ENCODE peak calls at places on chromosomes 4 and X, in ten cellular contexts. One of them, this sample, is unnamed.

GRCh38 chr4:21856301-21856700 is 92.3 kb downstream of the KCNIP4 start:
- DNase-seq in hypothalamus: no peak
- DNase-seq in A673: no peak
- DNase-seq in fibroblast of the aortic adventitia: no peak
- DNase-seq in lower lobe of right lung: no peak
- DNase-seq in astrocyte of the hippocampus: no peak
- DNase-seq in activated T-helper 1 cell treated with anti-CD3 and anti-CD28 coated beads, Interleukin-12 subunit alpha, Interleukin-12 subunit beta, Interleukin-2, Interleukin-4 antibody, amounts not matched to agents 30 ng/mL and 10 ng/mL and 1 ng/mL, durations not matched to agents 14 hours and 24 hours and 36 hours: no peak
- DNase-seq in NCI-H748 treated with DMSO at 0.1 percent for 48 hours: no peak
- DNase-seq in HFFc6: no peak
- DNase-seq in mesenchymal stem cell: no peak
- DNase-seq in this sample: no peak

GRCh38 chr4:3747582-3747906 is 18.6 kb upstream of the ADRA2C start:
- DNase-seq in lower lobe of right lung: no peak
- DNase-seq in hypothalamus: no peak
- DNase-seq in activated T-helper 1 cell treated with anti-CD3 and anti-CD28 coated beads, Interleukin-12 subunit alpha, Interleukin-12 subunit beta, Interleukin-2, Interleukin-4 antibody, amounts not matched to agents 30 ng/mL and 10 ng/mL and 1 ng/mL, durations not matched to agents 14 hours and 24 hours and 36 hours: no peak
- DNase-seq in astrocyte of the hippocampus: no peak
- DNase-seq in NCI-H748 treated with DMSO at 0.1 percent for 48 hours: no peak
- DNase-seq in A673: no peak
- DNase-seq in mesenchymal stem cell: no peak
- DNase-seq in HFFc6: no peak
- DNase-seq in fibroblast of the aortic adventitia: no peak
- DNase-seq in this sample: no peak

GRCh38 chr4:120819816-120820437 is 102.6 kb downstream of the PRDM5 start:
- DNase-seq in NCI-H748 treated with DMSO at 0.1 percent for 48 hours: no peak
- DNase-seq in astrocyte of the hippocampus: no peak
- DNase-seq in mesenchymal stem cell: no peak
- DNase-seq in A673: no peak
- DNase-seq in activated T-helper 1 cell treated with anti-CD3 and anti-CD28 coated beads, Interleukin-12 subunit alpha, Interleukin-12 subunit beta, Interleukin-2, Interleukin-4 antibody, amounts not matched to agents 30 ng/mL and 10 ng/mL and 1 ng/mL, durations not matched to agents 14 hours and 24 hours and 36 hours: no peak
- DNase-seq in HFFc6: no peak
- DNase-seq in fibroblast of the aortic adventitia: no peak
- DNase-seq in hypothalamus: no peak
- DNase-seq in lower lobe of right lung: no peak
- DNase-seq in this sample: no peak

GRCh38 chr4:141395246-141395830 is 174.6 kb downstream of the ZNF330 start:
- DNase-seq in mesenchymal stem cell: peak
- DNase-seq in fibroblast of the aortic adventitia: peak
- DNase-seq in activated T-helper 1 cell treated with anti-CD3 and anti-CD28 coated beads, Interleukin-12 subunit alpha, Interleukin-12 subunit beta, Interleukin-2, Interleukin-4 antibody, amounts not matched to agents 30 ng/mL and 10 ng/mL and 1 ng/mL, durations not matched to agents 14 hours and 24 hours and 36 hours: no peak
- DNase-seq in NCI-H748 treated with DMSO at 0.1 percent for 48 hours: no peak
- DNase-seq in astrocyte of the hippocampus: no peak
- DNase-seq in hypothalamus: no peak
- DNase-seq in HFFc6: peak
- DNase-seq in lower lobe of right lung: no peak
- DNase-seq in A673: no peak
- DNase-seq in this sample: no peak

GRCh38 chr4:18034099-18034498 is 12.5 kb upstream of the LCORL start:
- DNase-seq in A673: no peak
- DNase-seq in NCI-H748 treated with DMSO at 0.1 percent for 48 hours: no peak
- DNase-seq in fibroblast of the aortic adventitia: peak
- DNase-seq in mesenchymal stem cell: no peak
- DNase-seq in HFFc6: no peak
- DNase-seq in astrocyte of the hippocampus: no peak
- DNase-seq in hypothalamus: no peak
- DNase-seq in lower lobe of right lung: no peak
- DNase-seq in activated T-helper 1 cell treated with anti-CD3 and anti-CD28 coated beads, Interleukin-12 subunit alpha, Interleukin-12 subunit beta, Interleukin-2, Interleukin-4 antibody, amounts not matched to agents 30 ng/mL and 10 ng/mL and 1 ng/mL, durations not matched to agents 14 hours and 24 hours and 36 hours: no peak
- DNase-seq in this sample: no peak

GRCh38 chrX:68758671-68759070 is 70.2 kb upstream of the EFNB1 start:
- DNase-seq in mesenchymal stem cell: no peak
- DNase-seq in hypothalamus: no peak
- DNase-seq in A673: no peak
- DNase-seq in HFFc6: no peak
- DNase-seq in lower lobe of right lung: no peak
- DNase-seq in astrocyte of the hippocampus: no peak
- DNase-seq in activated T-helper 1 cell treated with anti-CD3 and anti-CD28 coated beads, Interleukin-12 subunit alpha, Interleukin-12 subunit beta, Interleukin-2, Interleukin-4 antibody, amounts not matched to agents 30 ng/mL and 10 ng/mL and 1 ng/mL, durations not matched to agents 14 hours and 24 hours and 36 hours: no peak
- DNase-seq in fibroblast of the aortic adventitia: no peak
- DNase-seq in NCI-H748 treated with DMSO at 0.1 percent for 48 hours: no peak
- DNase-seq in this sample: no peak

GRCh38 chrX:45240334-45240733 is 39.7 kb upstream of the DIPK2B start:
- DNase-seq in activated T-helper 1 cell treated with anti-CD3 and anti-CD28 coated beads, Interleukin-12 subunit alpha, Interleukin-12 subunit beta, Interleukin-2, Interleukin-4 antibody, amounts not matched to agents 30 ng/mL and 10 ng/mL and 1 ng/mL, durations not matched to agents 14 hours and 24 hours and 36 hours: no peak
- DNase-seq in lower lobe of right lung: no peak
- DNase-seq in A673: peak
- DNase-seq in astrocyte of the hippocampus: no peak
- DNase-seq in mesenchymal stem cell: no peak
- DNase-seq in HFFc6: no peak
- DNase-seq in hypothalamus: no peak
- DNase-seq in NCI-H748 treated with DMSO at 0.1 percent for 48 hours: no peak
- DNase-seq in fibroblast of the aortic adventitia: no peak
- DNase-seq in this sample: no peak

GRCh38 chrX:41014776-41015175 is 70.5 kb upstream of the USP9X start:
- DNase-seq in fibroblast of the aortic adventitia: peak
- DNase-seq in mesenchymal stem cell: no peak
- DNase-seq in hypothalamus: no peak
- DNase-seq in activated T-helper 1 cell treated with anti-CD3 and anti-CD28 coated beads, Interleukin-12 subunit alpha, Interleukin-12 subunit beta, Interleukin-2, Interleukin-4 antibody, amounts not matched to agents 30 ng/mL and 10 ng/mL and 1 ng/mL, durations not matched to agents 14 hours and 24 hours and 36 hours: no peak
- DNase-seq in lower lobe of right lung: no peak
- DNase-seq in NCI-H748 treated with DMSO at 0.1 percent for 48 hours: no peak
- DNase-seq in HFFc6: peak
- DNase-seq in A673: no peak
- DNase-seq in astrocyte of the hippocampus: no peak
- DNase-seq in this sample: no peak

GRCh38 chrX:77742788-77743476 is 43.1 kb downstream of the ATRX start:
- DNase-seq in A673: no peak
- DNase-seq in NCI-H748 treated with DMSO at 0.1 percent for 48 hours: no peak
- DNase-seq in astrocyte of the hippocampus: peak
- DNase-seq in lower lobe of right lung: no peak
- DNase-seq in mesenchymal stem cell: no peak
- DNase-seq in HFFc6: no peak
- DNase-seq in fibroblast of the aortic adventitia: peak
- DNase-seq in hypothalamus: no peak
- DNase-seq in activated T-helper 1 cell treated with anti-CD3 and anti-CD28 coated beads, Interleukin-12 subunit alpha, Interleukin-12 subunit beta, Interleukin-2, Interleukin-4 antibody, amounts not matched to agents 30 ng/mL and 10 ng/mL and 1 ng/mL, durations not matched to agents 14 hours and 24 hours and 36 hours: no peak
- DNase-seq in this sample: no peak

GRCh38 chrX:25737540-25737939 is 400.6 kb upstream of the MAGEB18 start:
- DNase-seq in hypothalamus: no peak
- DNase-seq in lower lobe of right lung: no peak
- DNase-seq in mesenchymal stem cell: peak
- DNase-seq in A673: no peak
- DNase-seq in HFFc6: no peak
- DNase-seq in fibroblast of the aortic adventitia: peak
- DNase-seq in activated T-helper 1 cell treated with anti-CD3 and anti-CD28 coated beads, Interleukin-12 subunit alpha, Interleukin-12 subunit beta, Interleukin-2, Interleukin-4 antibody, amounts not matched to agents 30 ng/mL and 10 ng/mL and 1 ng/mL, durations not matched to agents 14 hours and 24 hours and 36 hours: no peak
- DNase-seq in NCI-H748 treated with DMSO at 0.1 percent for 48 hours: no peak
- DNase-seq in astrocyte of the hippocampus: no peak
- DNase-seq in this sample: no peak

GRCh38 chr4:52932586-52933482 is 70.7 kb downstream of the RASL11B start:
- DNase-seq in activated T-helper 1 cell treated with anti-CD3 and anti-CD28 coated beads, Interleukin-12 subunit alpha, Interleukin-12 subunit beta, Interleukin-2, Interleukin-4 antibody, amounts not matched to agents 30 ng/mL and 10 ng/mL and 1 ng/mL, durations not matched to agents 14 hours and 24 hours and 36 hours: no peak
- DNase-seq in hypothalamus: no peak
- DNase-seq in mesenchymal stem cell: no peak
- DNase-seq in HFFc6: peak
- DNase-seq in NCI-H748 treated with DMSO at 0.1 percent for 48 hours: no peak
- DNase-seq in lower lobe of right lung: no peak
- DNase-seq in fibroblast of the aortic adventitia: peak
- DNase-seq in A673: no peak
- DNase-seq in astrocyte of the hippocampus: peak
- DNase-seq in this sample: no peak

GRCh38 chr4:118760092-118760491 is 74.9 kb downstream of the METTL14 start:
- DNase-seq in astrocyte of the hippocampus: no peak
- DNase-seq in mesenchymal stem cell: no peak
- DNase-seq in A673: no peak
- DNase-seq in HFFc6: no peak
- DNase-seq in fibroblast of the aortic adventitia: no peak
- DNase-seq in lower lobe of right lung: no peak
- DNase-seq in NCI-H748 treated with DMSO at 0.1 percent for 48 hours: no peak
- DNase-seq in hypothalamus: no peak
- DNase-seq in activated T-helper 1 cell treated with anti-CD3 and anti-CD28 coated beads, Interleukin-12 subunit alpha, Interleukin-12 subunit beta, Interleukin-2, Interleukin-4 antibody, amounts not matched to agents 30 ng/mL and 10 ng/mL and 1 ng/mL, durations not matched to agents 14 hours and 24 hours and 36 hours: no peak
- DNase-seq in this sample: no peak

GRCh38 chrX:12865359-12865758 is 1.5 kb upstream of the TLR7 start:
- DNase-seq in lower lobe of right lung: no peak
- DNase-seq in A673: no peak
- DNase-seq in fibroblast of the aortic adventitia: peak
- DNase-seq in activated T-helper 1 cell treated with anti-CD3 and anti-CD28 coated beads, Interleukin-12 subunit alpha, Interleukin-12 subunit beta, Interleukin-2, Interleukin-4 antibody, amounts not matched to agents 30 ng/mL and 10 ng/mL and 1 ng/mL, durations not matched to agents 14 hours and 24 hours and 36 hours: no peak
- DNase-seq in NCI-H748 treated with DMSO at 0.1 percent for 48 hours: no peak
- DNase-seq in mesenchymal stem cell: no peak
- DNase-seq in HFFc6: no peak
- DNase-seq in hypothalamus: no peak
- DNase-seq in astrocyte of the hippocampus: no peak
- DNase-seq in this sample: no peak

GRCh38 chr4:113810906-113811305 is 49.4 kb upstream of the CAMK2D start:
- DNase-seq in fibroblast of the aortic adventitia: peak
- DNase-seq in A673: no peak
- DNase-seq in mesenchymal stem cell: peak
- DNase-seq in lower lobe of right lung: no peak
- DNase-seq in HFFc6: peak
- DNase-seq in activated T-helper 1 cell treated with anti-CD3 and anti-CD28 coated beads, Interleukin-12 subunit alpha, Interleukin-12 subunit beta, Interleukin-2, Interleukin-4 antibody, amounts not matched to agents 30 ng/mL and 10 ng/mL and 1 ng/mL, durations not matched to agents 14 hours and 24 hours and 36 hours: no peak
- DNase-seq in astrocyte of the hippocampus: peak
- DNase-seq in NCI-H748 treated with DMSO at 0.1 percent for 48 hours: no peak
- DNase-seq in hypothalamus: no peak
- DNase-seq in this sample: peak

GRCh38 chrX:21735753-21736127 is 22.2 kb downstream of the SMPX start:
- DNase-seq in NCI-H748 treated with DMSO at 0.1 percent for 48 hours: no peak
- DNase-seq in A673: no peak
- DNase-seq in lower lobe of right lung: no peak
- DNase-seq in hypothalamus: no peak
- DNase-seq in astrocyte of the hippocampus: no peak
- DNase-seq in fibroblast of the aortic adventitia: no peak
- DNase-seq in HFFc6: no peak
- DNase-seq in activated T-helper 1 cell treated with anti-CD3 and anti-CD28 coated beads, Interleukin-12 subunit alpha, Interleukin-12 subunit beta, Interleukin-2, Interleukin-4 antibody, amounts not matched to agents 30 ng/mL and 10 ng/mL and 1 ng/mL, durations not matched to agents 14 hours and 24 hours and 36 hours: no peak
- DNase-seq in mesenchymal stem cell: no peak
- DNase-seq in this sample: no peak

GRCh38 chr4:7861440-7861881 is 78.2 kb downstream of the AFAP1 start:
- DNase-seq in astrocyte of the hippocampus: peak
- DNase-seq in lower lobe of right lung: no peak
- DNase-seq in mesenchymal stem cell: peak
- DNase-seq in NCI-H748 treated with DMSO at 0.1 percent for 48 hours: no peak
- DNase-seq in A673: peak
- DNase-seq in activated T-helper 1 cell treated with anti-CD3 and anti-CD28 coated beads, Interleukin-12 subunit alpha, Interleukin-12 subunit beta, Interleukin-2, Interleukin-4 antibody, amounts not matched to agents 30 ng/mL and 10 ng/mL and 1 ng/mL, durations not matched to agents 14 hours and 24 hours and 36 hours: no peak
- DNase-seq in fibroblast of the aortic adventitia: peak
- DNase-seq in hypothalamus: no peak
- DNase-seq in HFFc6: peak
- DNase-seq in this sample: peak

GRCh38 chr4:79869597-79870336 is 203.3 kb downstream of the ANTXR2 start:
- DNase-seq in fibroblast of the aortic adventitia: no peak
- DNase-seq in activated T-helper 1 cell treated with anti-CD3 and anti-CD28 coated beads, Interleukin-12 subunit alpha, Interleukin-12 subunit beta, Interleukin-2, Interleukin-4 antibody, amounts not matched to agents 30 ng/mL and 10 ng/mL and 1 ng/mL, durations not matched to agents 14 hours and 24 hours and 36 hours: no peak
- DNase-seq in lower lobe of right lung: no peak
- DNase-seq in astrocyte of the hippocampus: no peak
- DNase-seq in NCI-H748 treated with DMSO at 0.1 percent for 48 hours: no peak
- DNase-seq in HFFc6: no peak
- DNase-seq in mesenchymal stem cell: no peak
- DNase-seq in A673: no peak
- DNase-seq in hypothalamus: no peak
- DNase-seq in this sample: no peak

GRCh38 chr4:112370466-112370865 is 73.3 kb downstream of the ALPK1 start:
- DNase-seq in fibroblast of the aortic adventitia: peak
- DNase-seq in mesenchymal stem cell: no peak
- DNase-seq in HFFc6: peak
- DNase-seq in astrocyte of the hippocampus: peak
- DNase-seq in NCI-H748 treated with DMSO at 0.1 percent for 48 hours: no peak
- DNase-seq in hypothalamus: no peak
- DNase-seq in A673: no peak
- DNase-seq in lower lobe of right lung: no peak
- DNase-seq in activated T-helper 1 cell treated with anti-CD3 and anti-CD28 coated beads, Interleukin-12 subunit alpha, Interleukin-12 subunit beta, Interleukin-2, Interleukin-4 antibody, amounts not matched to agents 30 ng/mL and 10 ng/mL and 1 ng/mL, durations not matched to agents 14 hours and 24 hours and 36 hours: no peak
- DNase-seq in this sample: no peak

GRCh38 chr4:5956285-5957021 is 61.8 kb downstream of the C4orf50 start:
- DNase-seq in astrocyte of the hippocampus: peak
- DNase-seq in activated T-helper 1 cell treated with anti-CD3 and anti-CD28 coated beads, Interleukin-12 subunit alpha, Interleukin-12 subunit beta, Interleukin-2, Interleukin-4 antibody, amounts not matched to agents 30 ng/mL and 10 ng/mL and 1 ng/mL, durations not matched to agents 14 hours and 24 hours and 36 hours: no peak
- DNase-seq in fibroblast of the aortic adventitia: no peak
- DNase-seq in hypothalamus: no peak
- DNase-seq in lower lobe of right lung: no peak
- DNase-seq in A673: peak
- DNase-seq in mesenchymal stem cell: no peak
- DNase-seq in HFFc6: no peak
- DNase-seq in NCI-H748 treated with DMSO at 0.1 percent for 48 hours: peak
- DNase-seq in this sample: no peak

GRCh38 chr4:184382189-184382846 is 92.0 kb downstream of the IRF2 start:
- DNase-seq in activated T-helper 1 cell treated with anti-CD3 and anti-CD28 coated beads, Interleukin-12 subunit alpha, Interleukin-12 subunit beta, Interleukin-2, Interleukin-4 antibody, amounts not matched to agents 30 ng/mL and 10 ng/mL and 1 ng/mL, durations not matched to agents 14 hours and 24 hours and 36 hours: peak
- DNase-seq in hypothalamus: no peak
- DNase-seq in fibroblast of the aortic adventitia: no peak
- DNase-seq in astrocyte of the hippocampus: no peak
- DNase-seq in A673: no peak
- DNase-seq in lower lobe of right lung: no peak
- DNase-seq in HFFc6: no peak
- DNase-seq in NCI-H748 treated with DMSO at 0.1 percent for 48 hours: peak
- DNase-seq in mesenchymal stem cell: peak
- DNase-seq in this sample: no peak

GRCh38 chrX:28133763-28134162 is 152.5 kb upstream of the DCAF8L1 start:
- DNase-seq in hypothalamus: no peak
- DNase-seq in astrocyte of the hippocampus: no peak
- DNase-seq in NCI-H748 treated with DMSO at 0.1 percent for 48 hours: no peak
- DNase-seq in HFFc6: no peak
- DNase-seq in lower lobe of right lung: no peak
- DNase-seq in mesenchymal stem cell: no peak
- DNase-seq in activated T-helper 1 cell treated with anti-CD3 and anti-CD28 coated beads, Interleukin-12 subunit alpha, Interleukin-12 subunit beta, Interleukin-2, Interleukin-4 antibody, amounts not matched to agents 30 ng/mL and 10 ng/mL and 1 ng/mL, durations not matched to agents 14 hours and 24 hours and 36 hours: no peak
- DNase-seq in A673: no peak
- DNase-seq in fibroblast of the aortic adventitia: no peak
- DNase-seq in this sample: no peak

GRCh38 chr4:8385611-8386010 is 54.9 kb downstream of the ACOX3 start:
- DNase-seq in hypothalamus: no peak
- DNase-seq in activated T-helper 1 cell treated with anti-CD3 and anti-CD28 coated beads, Interleukin-12 subunit alpha, Interleukin-12 subunit beta, Interleukin-2, Interleukin-4 antibody, amounts not matched to agents 30 ng/mL and 10 ng/mL and 1 ng/mL, durations not matched to agents 14 hours and 24 hours and 36 hours: no peak
- DNase-seq in mesenchymal stem cell: peak
- DNase-seq in fibroblast of the aortic adventitia: no peak
- DNase-seq in astrocyte of the hippocampus: no peak
- DNase-seq in NCI-H748 treated with DMSO at 0.1 percent for 48 hours: no peak
- DNase-seq in lower lobe of right lung: no peak
- DNase-seq in HFFc6: no peak
- DNase-seq in A673: no peak
- DNase-seq in this sample: no peak

GRCh38 chrX:69097451-69098236 is 67.6 kb downstream of the PJA1 start:
- DNase-seq in A673: no peak
- DNase-seq in HFFc6: no peak
- DNase-seq in astrocyte of the hippocampus: no peak
- DNase-seq in mesenchymal stem cell: no peak
- DNase-seq in hypothalamus: no peak
- DNase-seq in activated T-helper 1 cell treated with anti-CD3 and anti-CD28 coated beads, Interleukin-12 subunit alpha, Interleukin-12 subunit beta, Interleukin-2, Interleukin-4 antibody, amounts not matched to agents 30 ng/mL and 10 ng/mL and 1 ng/mL, durations not matched to agents 14 hours and 24 hours and 36 hours: no peak
- DNase-seq in NCI-H748 treated with DMSO at 0.1 percent for 48 hours: no peak
- DNase-seq in lower lobe of right lung: no peak
- DNase-seq in fibroblast of the aortic adventitia: no peak
- DNase-seq in this sample: no peak

GRCh38 chr4:142815834-142816233 is 30.3 kb downstream of the INPP4B start:
- DNase-seq in astrocyte of the hippocampus: peak
- DNase-seq in fibroblast of the aortic adventitia: peak
- DNase-seq in lower lobe of right lung: no peak
- DNase-seq in mesenchymal stem cell: peak
- DNase-seq in A673: no peak
- DNase-seq in HFFc6: peak
- DNase-seq in hypothalamus: no peak
- DNase-seq in activated T-helper 1 cell treated with anti-CD3 and anti-CD28 coated beads, Interleukin-12 subunit alpha, Interleukin-12 subunit beta, Interleukin-2, Interleukin-4 antibody, amounts not matched to agents 30 ng/mL and 10 ng/mL and 1 ng/mL, durations not matched to agents 14 hours and 24 hours and 36 hours: no peak
- DNase-seq in NCI-H748 treated with DMSO at 0.1 percent for 48 hours: no peak
- DNase-seq in this sample: peak

GRCh38 chr4:52661966-52662705 is 3.0 kb upstream of the USP46 start:
- DNase-seq in NCI-H748 treated with DMSO at 0.1 percent for 48 hours: no peak
- DNase-seq in lower lobe of right lung: no peak
- DNase-seq in fibroblast of the aortic adventitia: no peak
- DNase-seq in hypothalamus: no peak
- DNase-seq in HFFc6: no peak
- DNase-seq in activated T-helper 1 cell treated with anti-CD3 and anti-CD28 coated beads, Interleukin-12 subunit alpha, Interleukin-12 subunit beta, Interleukin-2, Interleukin-4 antibody, amounts not matched to agents 30 ng/mL and 10 ng/mL and 1 ng/mL, durations not matched to agents 14 hours and 24 hours and 36 hours: no peak
- DNase-seq in A673: no peak
- DNase-seq in astrocyte of the hippocampus: no peak
- DNase-seq in mesenchymal stem cell: peak
- DNase-seq in this sample: no peak

GRCh38 chrX:20620301-20620700 is 353.6 kb upstream of the RPS6KA3 start:
- DNase-seq in activated T-helper 1 cell treated with anti-CD3 and anti-CD28 coated beads, Interleukin-12 subunit alpha, Interleukin-12 subunit beta, Interleukin-2, Interleukin-4 antibody, amounts not matched to agents 30 ng/mL and 10 ng/mL and 1 ng/mL, durations not matched to agents 14 hours and 24 hours and 36 hours: no peak
- DNase-seq in mesenchymal stem cell: no peak
- DNase-seq in astrocyte of the hippocampus: peak
- DNase-seq in hypothalamus: no peak
- DNase-seq in NCI-H748 treated with DMSO at 0.1 percent for 48 hours: no peak
- DNase-seq in A673: no peak
- DNase-seq in HFFc6: no peak
- DNase-seq in fibroblast of the aortic adventitia: peak
- DNase-seq in lower lobe of right lung: no peak
- DNase-seq in this sample: peak

GRCh38 chrX:19964017-19964710 is 26.7 kb downstream of the BCLAF3 start:
- DNase-seq in hypothalamus: no peak
- DNase-seq in NCI-H748 treated with DMSO at 0.1 percent for 48 hours: no peak
- DNase-seq in HFFc6: no peak
- DNase-seq in fibroblast of the aortic adventitia: no peak
- DNase-seq in A673: no peak
- DNase-seq in mesenchymal stem cell: no peak
- DNase-seq in lower lobe of right lung: no peak
- DNase-seq in activated T-helper 1 cell treated with anti-CD3 and anti-CD28 coated beads, Interleukin-12 subunit alpha, Interleukin-12 subunit beta, Interleukin-2, Interleukin-4 antibody, amounts not matched to agents 30 ng/mL and 10 ng/mL and 1 ng/mL, durations not matched to agents 14 hours and 24 hours and 36 hours: peak
- DNase-seq in astrocyte of the hippocampus: no peak
- DNase-seq in this sample: no peak

GRCh38 chr4:140212646-140213045 is 58.7 kb upstream of the MAML3 start:
- DNase-seq in activated T-helper 1 cell treated with anti-CD3 and anti-CD28 coated beads, Interleukin-12 subunit alpha, Interleukin-12 subunit beta, Interleukin-2, Interleukin-4 antibody, amounts not matched to agents 30 ng/mL and 10 ng/mL and 1 ng/mL, durations not matched to agents 14 hours and 24 hours and 36 hours: no peak
- DNase-seq in HFFc6: no peak
- DNase-seq in astrocyte of the hippocampus: no peak
- DNase-seq in fibroblast of the aortic adventitia: no peak
- DNase-seq in A673: no peak
- DNase-seq in NCI-H748 treated with DMSO at 0.1 percent for 48 hours: no peak
- DNase-seq in mesenchymal stem cell: no peak
- DNase-seq in hypothalamus: no peak
- DNase-seq in lower lobe of right lung: no peak
- DNase-seq in this sample: no peak

This sample was measured in GM04503.